ENCODE peak calls at places on chromosomes 5 and 9, in eight cellular contexts. K is mucosa of descending colon, Q is heart right ventricle, V is Peyer's patch, N is lower lobe of right lung, M is sigmoid colon, F is K562, H is adipocyte. L is an unnamed sample. For H3K4me1, the result is how much of the 10 kb centered on the place peaks cover.

GRCh38 chr5:76716456-76717157 is 681 bp downstream of the F2R start:
- DNase-seq in K (peak), Q (peak), V (no peak), N (no peak), M (no peak), F (peak), H (peak), L (no peak)

GRCh38 chr9:79053613-79054012 is 518.2 kb upstream of the TLE4 start:
- DNase-seq in K (no peak), Q (no peak), V (no peak), N (no peak), M (no peak), F (no peak), H (no peak), L (no peak)

GRCh38 chr5:175658299-175659145 is 651 bp downstream of the HRH2 start:
- DNase-seq in K (no peak), Q (no peak), V (no peak), N (peak), M (no peak), F (no peak), H (no peak), L (no peak)

GRCh38 chr5:131932235-131932634 is 13.2 kb downstream of the MEIKIN start:
- DNase-seq in K (no peak), Q (no peak), V (no peak), N (no peak), M (no peak), F (no peak), H (no peak), L (no peak)

GRCh38 chr5:45271626-45272025 is 424.6 kb downstream of the HCN1 start:
- DNase-seq in K (no peak), Q (no peak), V (no peak), N (no peak), M (no peak), F (no peak), H (no peak), L (no peak)

GRCh38 chr9:4297151-4297794 is 2.6 kb downstream of the GLIS3 start:
- DNase-seq in K (peak), Q (peak), V (peak), N (peak), M (peak), F (peak), H (peak), L (peak)

GRCh38 chr5:173973614-173973969 is 15.4 kb upstream of the C5orf47 start:
- DNase-seq in K (peak), Q (no peak), V (no peak), N (peak), M (no peak), F (peak), H (no peak), L (no peak)

GRCh38 chr9:114288233-114289051 is 34.5 kb upstream of the ORM1 start:
- DNase-seq in K (no peak), Q (no peak), V (peak), N (peak), M (peak), F (no peak), H (peak), L (peak)

GRCh38 chr9:123544007-123544827 is 188.2 kb downstream of the CRB2 start:
- DNase-seq in K (peak), Q (no peak), V (no peak), N (no peak), M (no peak), F (peak), H (peak), L (no peak)

GRCh38 chr9:77647659-77648457 is at the start of gene GNA14:
- DNase-seq in K (peak), Q (peak), V (no peak), N (no peak), M (peak), F (no peak), H (peak), L (no peak)

GRCh38 chr5:65113766-65114165 is 345.0 kb downstream of the CWC27 start:
- DNase-seq in K (no peak), Q (no peak), V (no peak), N (no peak), M (no peak), F (no peak), H (no peak), L (no peak)

GRCh38 chr9:90813011-90813410 is 11.4 kb downstream of the SYK start:
- DNase-seq in K (no peak), Q (no peak), V (no peak), N (no peak), M (no peak), F (no peak), H (no peak), L (no peak)

GRCh38 chr5:33776151-33776550 is 115.6 kb downstream of the ADAMTS12 start:
- DNase-seq in K (no peak), Q (no peak), V (no peak), N (no peak), M (no peak), F (no peak), H (no peak), L (no peak)

GRCh38 chr9:12648921-12649320 is 44.3 kb upstream of the TYRP1 start:
- DNase-seq in K (no peak), Q (no peak), V (no peak), N (no peak), M (no peak), F (no peak), H (no peak), L (no peak)

GRCh38 chr9:83622814-83623633 is at the start of gene IDNK:
- DNase-seq in K (peak), Q (peak), V (peak), N (peak), M (peak), F (peak), H (peak), L (peak)

GRCh38 chr5:83720805-83721431 is at the start of gene HAPLN1:
- DNase-seq in K (peak), Q (no peak), V (no peak), N (no peak), M (no peak), F (no peak), H (peak), L (no peak)

GRCh38 chr5:14668247-14668646 is 3.7 kb downstream of the OTULIN start:
- DNase-seq in K (no peak), Q (no peak), V (no peak), N (no peak), M (no peak), F (no peak), H (no peak), L (no peak)
- H3K4me1 ChIP-seq in K (under half), Q (half or more), V (under half), N (half or more), M (half or more), F (under half), H (under half), L (under half)

GRCh38 chr9:94168203-94169000 is 84.1 kb downstream of the PTPDC1 start:
- DNase-seq in K (no peak), Q (no peak), V (no peak), N (no peak), M (no peak), F (no peak), H (peak), L (no peak)
- H3K4me1 ChIP-seq in K (under half), Q (half or more), V (under half), N (half or more), M (half or more), F (under half), H (half or more), L (under half)

DNA sequence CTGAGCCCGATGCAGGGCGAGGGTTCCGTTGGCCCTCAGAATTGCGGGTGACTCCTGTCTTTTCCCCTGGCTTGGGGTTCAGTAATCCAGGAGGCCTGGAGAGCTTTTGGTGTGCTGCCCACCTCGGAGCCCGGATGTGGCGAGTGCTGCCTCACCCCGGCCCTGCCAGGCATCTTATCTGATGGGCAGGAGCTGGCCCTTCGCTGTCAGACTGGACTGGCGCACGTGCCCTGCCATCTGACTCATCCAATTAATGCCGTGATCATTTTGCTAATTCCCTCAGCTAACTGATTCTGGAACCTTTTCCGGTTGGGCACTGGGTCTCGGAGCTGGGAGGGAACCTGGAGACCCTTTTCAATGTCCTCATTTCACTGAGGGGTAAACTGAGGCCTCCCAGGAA is 34.6 kb downstream of the RXRA start:
- DNase-seq in K (no peak), Q (peak), V (peak), N (no peak), M (no peak), F (no peak), H (no peak), L (no peak)
- H3K4me1 ChIP-seq in K (half or more), Q (half or more), V (under half), N (half or more), M (half or more), F (under half), H (under half), L (under half)

DNA sequence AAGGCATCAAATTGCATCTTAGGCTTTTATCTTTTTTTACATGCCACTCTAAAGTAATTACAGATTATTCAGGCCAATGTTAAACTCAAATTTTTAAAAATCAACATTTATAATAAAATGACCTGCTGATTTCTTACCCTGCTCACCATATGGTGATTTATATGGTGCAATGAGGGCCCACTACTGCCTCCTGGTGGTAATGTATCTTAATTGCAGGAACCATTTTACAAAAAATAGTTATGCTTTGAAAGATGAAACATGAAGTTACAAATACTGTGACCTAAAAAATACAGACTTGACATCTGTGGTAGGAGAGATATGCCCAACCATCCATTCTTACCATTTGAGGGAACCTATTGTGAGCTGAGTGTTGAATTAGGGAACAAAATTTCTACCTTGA is 292.6 kb upstream of the TAS2R1 start:
- DNase-seq in K (no peak), Q (no peak), V (no peak), N (no peak), M (no peak), F (peak), H (no peak), L (no peak)
- H3K4me1 ChIP-seq in K (under half), Q (under half), V (under half), N (under half), M (under half), F (under half), H (under half), L (under half)

GRCh38 chr5:17256839-17257238 is 39.4 kb downstream of the BASP1 start:
- DNase-seq in K (no peak), Q (no peak), V (no peak), N (no peak), M (no peak), F (no peak), H (no peak), L (no peak)
- H3K4me1 ChIP-seq in K (under half), Q (under half), V (under half), N (under half), M (under half), F (under half), H (half or more), L (under half)

GRCh38 chr9:27470291-27470805 is 53.7 kb upstream of the IFNK start:
- DNase-seq in K (no peak), Q (no peak), V (no peak), N (no peak), M (no peak), F (no peak), H (no peak), L (no peak)

GRCh38 chr9:27473135-27473534 is 51.0 kb upstream of the IFNK start:
- DNase-seq in K (peak), Q (peak), V (no peak), N (no peak), M (peak), F (peak), H (peak), L (no peak)

GRCh38 chr9:27469583-27469982 is 54.5 kb upstream of the IFNK start:
- DNase-seq in K (no peak), Q (no peak), V (no peak), N (no peak), M (no peak), F (no peak), H (no peak), L (no peak)

GRCh38 chr9:27474350-27474749 is 49.7 kb upstream of the IFNK start:
- DNase-seq in K (no peak), Q (no peak), V (no peak), N (no peak), M (no peak), F (no peak), H (no peak), L (no peak)

GRCh38 chr9:27471789-27472585 is 52.1 kb upstream of the IFNK start:
- DNase-seq in K (no peak), Q (no peak), V (no peak), N (no peak), M (no peak), F (no peak), H (peak), L (no peak)
- H3K4me1 ChIP-seq in K (under half), Q (under half), V (under half), N (under half), M (half or more), F (under half), H (under half), L (under half)